ENCODE peak calls at places on chromosomes 16 and 17, in four cellular contexts. Y, R, Z and V are unnamed samples.

GRCh38 chr16:30041841-30042240 is 10.8 kb upstream of the TLCD3B start:
- DNase-seq in Z (no peak), Y (no peak), R (no peak), V (peak)

GRCh38 chr16:84774810-84775209 is 45.0 kb upstream of the CRISPLD2 start:
- DNase-seq in R (no peak), Z (no peak), Y (no peak), V (peak)

GRCh38 chr16:3606441-3606840 is 5.0 kb downstream of the SLX4 start:
- DNase-seq in Y (no peak), R (no peak), Z (no peak), V (no peak)

GRCh38 chr17:69551212-69552010 is 136.9 kb downstream of the MAP2K6 start:
- DNase-seq in Y (no peak), R (no peak), Z (no peak), V (no peak)

GRCh38 chr17:45341389-45342158 is 24.8 kb upstream of the MAP3K14 start:
- DNase-seq in Z (peak), R (peak), Y (peak), V (peak)

GRCh38 chr17:77528516-77529327 is 388.0 kb downstream of the SEC14L1 start:
- DNase-seq in Y (peak), Z (no peak), R (no peak), V (no peak)

GRCh38 chr16:84194470-84195200 is 3.7 kb downstream of the ADAD2 start:
- DNase-seq in Y (no peak), Z (no peak), R (no peak), V (no peak)

GRCh38 chr16:17474037-17474436 is 3.3 kb upstream of the XYLT1 start:
- DNase-seq in Z (no peak), R (no peak), Y (no peak), V (no peak)

GRCh38 chr16:27515874-27516353 is 33.8 kb downstream of the GTF3C1 start:
- DNase-seq in Z (peak), Y (peak), R (peak), V (peak)

GRCh38 chr17:49187301-49187700 is 23.1 kb downstream of the GNGT2 start:
- DNase-seq in Y (no peak), Z (no peak), R (no peak), V (no peak)

GRCh38 chr16:21159281-21159951 is 942 bp downstream of the LDAF1 start:
- DNase-seq in Z (peak), Y (peak), R (no peak), V (peak)

GRCh38 chr17:75822119-75822799 is 21.9 kb downstream of the UNC13D start:
- DNase-seq in Y (no peak), Z (no peak), R (no peak), V (no peak)

GRCh38 chr16:28189237-28189636 is 22.5 kb downstream of the XPO6 start:
- DNase-seq in R (peak), Y (no peak), Z (no peak), V (no peak)

GRCh38 chr16:49659356-49659755 is 196.6 kb downstream of the ZNF423 start:
- DNase-seq in R (no peak), Y (no peak), Z (no peak), V (no peak)

GRCh38 chr16:83717814-83718213 is 90.0 kb upstream of the HSBP1 start:
- DNase-seq in R (no peak), Z (no peak), Y (no peak), V (peak)

GRCh38 chr17:41655611-41656111 is 31.3 kb upstream of the KRT17 start:
- DNase-seq in Y (peak), Z (no peak), R (peak), V (no peak)

GRCh38 chr17:2237521-2237921 is 66.1 kb downstream of the SMG6 start:
- DNase-seq in Z (no peak), R (no peak), Y (no peak), V (peak)

GRCh38 chr17:35460354-35460851 is 11.8 kb upstream of the SLFN13 start:
- DNase-seq in R (peak), Y (peak), Z (peak), V (no peak)

GRCh38 chr17:48878920-48879898 is 13.4 kb upstream of the ATP5MC1 start:
- DNase-seq in Z (peak), Y (peak), R (peak), V (peak)

GRCh38 chr17:41583137-41584127 is 3.3 kb downstream of the KRT14 start:
- DNase-seq in Y (no peak), R (no peak), Z (no peak), V (no peak)

GRCh38 chr16:81401035-81401950 is 43.3 kb upstream of the CMIP start:
- DNase-seq in Y (no peak), Z (peak), R (peak), V (peak)
- TF ChIP-seq JUN in Y (no peak), Z (no peak), R (peak), V (no peak)

GRCh38 chr17:36939059-36939943 is 2.0 kb downstream of the LHX1 start:
- DNase-seq in Y (no peak), Z (no peak), R (no peak), V (no peak)
- TF ChIP-seq JUN in Y (no peak), Z (no peak), R (no peak), V (no peak)

GRCh38 chr16:56294599-56294998 is 103.3 kb downstream of the GNAO1 start:
- DNase-seq in R (no peak), Z (no peak), Y (no peak), V (no peak)
- TF ChIP-seq JUN in R (no peak), Z (no peak), Y (no peak), V (no peak)

DNA sequence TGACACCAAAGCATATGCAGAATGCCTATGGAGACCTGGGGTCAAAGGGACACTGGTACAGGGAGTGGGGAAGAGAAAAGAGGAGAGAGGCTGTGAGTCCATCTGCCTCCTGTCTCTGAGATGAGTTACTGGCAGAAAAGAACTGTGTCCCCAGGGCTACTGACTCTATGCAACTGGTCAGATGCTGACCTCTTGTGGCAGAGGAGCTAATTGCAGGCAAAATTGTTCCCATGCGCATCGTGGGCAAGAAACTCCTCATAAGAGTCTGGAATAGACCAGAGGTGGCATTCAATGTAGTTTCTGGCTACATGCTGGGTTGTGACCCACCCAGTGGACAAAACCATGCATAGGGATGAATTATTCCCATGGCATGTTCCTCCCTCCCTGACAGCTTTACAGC is 26.1 kb upstream of the MLKL start:
- DNase-seq in R (peak), Z (peak), Y (peak), V (no peak)
- TF ChIP-seq JUN in R (no peak), Z (no peak), Y (no peak), V (no peak)

DNA sequence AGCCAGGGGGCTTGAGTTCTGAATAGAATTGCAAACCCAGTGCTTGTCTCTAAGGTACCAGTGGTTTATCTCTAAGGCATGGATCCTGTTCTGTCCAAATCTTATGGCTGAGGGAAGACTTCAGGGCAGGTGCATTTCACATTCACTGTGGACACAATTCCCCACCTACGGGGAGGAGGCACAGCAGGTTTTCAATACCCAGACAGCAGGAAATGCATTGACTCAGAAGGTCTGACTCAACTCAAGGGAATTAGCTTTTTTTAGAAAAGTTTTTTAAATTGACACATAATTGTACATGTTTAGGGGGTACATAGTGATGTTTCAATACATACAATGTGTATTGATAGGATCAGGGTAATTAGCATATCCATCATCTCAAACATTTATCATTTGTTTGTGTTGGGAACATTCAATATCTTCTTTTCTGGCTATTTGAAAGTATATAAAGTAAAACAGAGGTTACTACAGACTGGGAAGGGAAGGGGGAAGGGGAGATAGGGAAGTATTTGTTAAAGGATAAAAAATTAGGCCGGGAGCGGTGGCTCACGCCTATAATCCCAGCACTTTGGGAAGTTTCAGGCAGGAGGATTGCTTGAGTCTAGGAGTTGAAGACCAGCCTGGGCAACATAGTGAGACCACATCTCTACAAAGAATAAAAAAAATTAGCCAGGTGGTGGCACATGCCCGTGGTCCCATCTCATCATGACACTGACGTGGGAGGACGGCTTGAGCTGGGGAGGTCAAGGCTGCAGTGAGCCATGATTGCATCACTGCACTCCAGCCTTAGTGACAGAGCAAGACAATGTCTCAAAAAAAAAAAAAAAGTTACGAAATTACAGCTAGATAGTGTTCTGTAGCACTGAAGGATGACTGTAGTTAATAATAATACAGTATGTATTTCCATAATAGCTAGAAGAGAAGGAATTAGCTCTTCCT is 54.9 kb downstream of the RGS9 start:
- DNase-seq in Z (no peak), R (peak), Y (no peak), V (peak)
- TF ChIP-seq JUN in Z (no peak), R (no peak), Y (no peak), V (peak)